ENCODE peak calls at places on chromosomes 7 and 10, in seven cellular contexts. V is esophagus muscularis mucosa, I is SK-N-SH, S is H1, A is spleen, U is Panc1, D is transverse colon. P is an unnamed sample. For H3K27me3, the result is how much of the 10 kb centered on the place peaks cover.

GRCh38 chr10:117518246-117518645 is 24.3 kb upstream of the EMX2 start:
- DNase-seq in V (no peak), S (peak), U (no peak), I (no peak), D (no peak), A (no peak), P (no peak)

GRCh38 chr7:157926521-157927167 is 589.8 kb downstream of the DNAJB6 start:
- DNase-seq in U (no peak), D (no peak), I (no peak), V (no peak), A (no peak), S (no peak), P (no peak)

GRCh38 chr10:131810805-131811137 is 90.0 kb upstream of the PPP2R2D start:
- DNase-seq in V (no peak), U (no peak), I (no peak), D (no peak), A (no peak), S (peak), P (no peak)

GRCh38 chr10:108783897-108784296 is 1139.4 kb downstream of the XPNPEP1 start:
- DNase-seq in D (no peak), S (peak), A (no peak), I (peak), U (peak), V (no peak), P (peak)

GRCh38 chr10:89129850-89130396 is 77.2 kb downstream of the CH25H start:
- DNase-seq in V (no peak), I (peak), U (no peak), S (no peak), D (no peak), A (no peak), P (no peak)

GRCh38 chr10:47046321-47047126 is 135.3 kb downstream of the PTPN20 start:
- DNase-seq in S (no peak), A (peak), V (no peak), D (no peak), I (no peak), U (no peak), P (no peak)

GRCh38 chr7:125661677-125662076 is 732.1 kb upstream of the POT1 start:
- DNase-seq in I (no peak), V (no peak), U (no peak), D (no peak), A (no peak), S (no peak), P (no peak)

GRCh38 chr10:44280211-44280610 is 104.7 kb downstream of the CXCL12 start:
- DNase-seq in V (no peak), A (no peak), S (no peak), U (no peak), D (no peak), I (no peak), P (no peak)

GRCh38 chr10:50621981-50622496 is 1.7 kb downstream of the SGMS1 start:
- DNase-seq in A (peak), I (peak), U (peak), D (peak), V (peak), S (peak), P (peak)

GRCh38 chr10:971150-971542 is 17.1 kb upstream of the GTPBP4 start:
- DNase-seq in S (no peak), I (peak), V (no peak), A (no peak), D (no peak), U (no peak), P (no peak)

GRCh38 chr7:94441138-94441537 is 46.4 kb downstream of the COL1A2 start:
- DNase-seq in U (no peak), I (no peak), S (no peak), A (no peak), V (no peak), D (no peak), P (no peak)

GRCh38 chr7:29249383-29249750 is 54.8 kb downstream of the CHN2 start:
- DNase-seq in A (no peak), V (no peak), I (no peak), D (no peak), S (no peak), U (no peak), P (no peak)

GRCh38 chr10:83541096-83541495 is 598.2 kb upstream of the GHITM start:
- DNase-seq in D (no peak), I (no peak), V (no peak), U (no peak), A (no peak), S (no peak), P (no peak)

GRCh38 chr10:5531558-5532230 is 6.9 kb downstream of the CALML3 start:
- DNase-seq in I (no peak), U (no peak), A (peak), D (peak), S (no peak), V (no peak), P (no peak)

GRCh38 chr10:76939862-76940495 is 697.6 kb downstream of the KCNMA1 start:
- DNase-seq in V (no peak), I (peak), U (no peak), D (no peak), A (no peak), S (no peak), P (no peak)

GRCh38 chr10:81179805-81180452 is 642.2 kb downstream of the SH2D4B start:
- DNase-seq in S (no peak), I (peak), V (no peak), A (no peak), D (peak), U (no peak), P (peak)

GRCh38 chr7:27141138-27141537 is 2.3 kb downstream of the HOXA5 start:
- DNase-seq in S (no peak), D (no peak), I (no peak), A (no peak), U (no peak), V (no peak), P (no peak)
- H3K27me3 ChIP-seq in S (half or more), D (under half), I (half or more), A (under half), U (under half), V (under half), P (half or more)

GRCh38 chr10:17257466-17258321 is 29.7 kb downstream of the VIM start:
- DNase-seq in I (peak), V (no peak), D (peak), U (no peak), A (no peak), S (peak), P (peak)
- TF ChIP-seq POLR2AphosphoS5 in I (no peak), V (no peak), D (no peak), U (no peak), A (no peak), S (no peak), P (no peak)

DNA sequence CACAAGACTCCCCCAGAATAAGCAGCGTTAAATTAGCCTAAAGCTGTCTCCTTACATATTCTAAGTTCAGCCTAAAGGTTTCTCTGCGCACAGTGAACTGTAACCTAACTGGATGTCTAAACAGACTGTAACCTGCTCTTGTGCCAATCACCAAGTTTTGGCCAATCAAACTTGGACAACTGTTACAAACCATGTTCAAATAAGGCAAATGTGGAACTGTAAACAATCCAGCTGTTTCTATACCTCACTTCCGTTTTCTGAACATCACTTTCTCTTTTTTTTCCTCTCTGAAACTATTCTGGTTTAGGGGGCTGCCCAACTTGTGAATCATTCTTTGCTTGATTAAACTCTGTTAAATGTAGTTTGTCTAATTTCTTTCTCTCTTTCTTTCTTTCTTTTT is 252.2 kb upstream of the HABP2 start:
- DNase-seq in U (no peak), I (no peak), S (no peak), A (no peak), D (no peak), V (no peak), P (no peak)
- H3K27me3 ChIP-seq in U (under half), I (under half), S (under half), A (under half), D (under half), V (under half), P (under half)

DNA sequence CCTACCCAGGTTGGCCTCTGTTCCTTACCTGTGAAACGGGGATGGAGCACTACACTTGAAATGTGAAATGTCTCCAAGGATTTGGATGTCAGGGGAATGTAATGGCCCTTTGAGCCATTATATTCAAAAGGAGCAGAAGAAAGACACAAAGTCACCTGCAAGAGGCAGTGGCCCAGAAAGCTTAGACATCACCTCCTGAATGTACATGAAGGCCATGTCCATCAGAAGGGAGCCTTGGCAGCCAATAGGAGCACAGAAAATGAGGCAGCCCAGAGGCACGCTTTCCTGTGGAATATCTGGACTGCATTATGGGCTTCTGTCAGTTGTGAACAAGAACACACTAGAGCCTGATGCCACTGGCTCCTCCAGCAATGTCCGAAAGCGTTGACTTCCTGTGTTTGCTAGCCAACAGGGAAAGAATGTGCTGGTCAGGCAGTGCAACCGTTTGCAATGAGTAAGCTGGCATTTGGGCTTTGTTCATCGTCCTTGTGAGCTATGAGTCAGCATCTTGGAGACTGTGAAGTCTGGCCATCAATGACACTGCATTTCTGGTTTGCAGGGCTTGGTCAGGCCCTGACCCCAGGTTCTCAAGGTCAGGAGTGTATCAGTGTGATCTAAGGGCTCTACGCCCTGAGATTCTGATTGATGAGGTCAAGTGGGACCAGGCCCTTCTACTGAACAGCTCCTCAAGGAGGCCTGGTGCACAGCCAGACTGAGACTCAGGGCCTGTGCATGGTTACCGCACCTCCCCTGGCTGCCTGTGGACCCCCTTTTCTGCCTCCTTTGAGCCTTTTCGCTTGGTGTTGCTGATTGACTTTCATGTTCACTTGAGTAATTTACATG is 222.4 kb downstream of the RPS24 start:
- DNase-seq in D (peak), I (no peak), V (no peak), S (no peak), A (no peak), U (peak), P (no peak)
- TF ChIP-seq POLR2AphosphoS5 in D (peak), I (peak), V (peak), S (no peak), A (no peak), U (no peak), P (no peak)

GRCh38 chr7:104271948-104272347 is 56.5 kb upstream of the LHFPL3 start:
- DNase-seq in S (no peak), I (no peak), U (no peak), D (no peak), V (no peak), A (no peak), P (no peak)

GRCh38 chr7:104267701-104268368 is 60.0 kb upstream of the ORC5 start:
- DNase-seq in I (peak), S (no peak), V (no peak), U (no peak), D (no peak), A (no peak), P (peak)

GRCh38 chr7:104275900-104276299 is 52.5 kb upstream of the LHFPL3 start:
- DNase-seq in U (no peak), I (no peak), V (no peak), D (no peak), S (no peak), A (no peak), P (no peak)

DNA sequence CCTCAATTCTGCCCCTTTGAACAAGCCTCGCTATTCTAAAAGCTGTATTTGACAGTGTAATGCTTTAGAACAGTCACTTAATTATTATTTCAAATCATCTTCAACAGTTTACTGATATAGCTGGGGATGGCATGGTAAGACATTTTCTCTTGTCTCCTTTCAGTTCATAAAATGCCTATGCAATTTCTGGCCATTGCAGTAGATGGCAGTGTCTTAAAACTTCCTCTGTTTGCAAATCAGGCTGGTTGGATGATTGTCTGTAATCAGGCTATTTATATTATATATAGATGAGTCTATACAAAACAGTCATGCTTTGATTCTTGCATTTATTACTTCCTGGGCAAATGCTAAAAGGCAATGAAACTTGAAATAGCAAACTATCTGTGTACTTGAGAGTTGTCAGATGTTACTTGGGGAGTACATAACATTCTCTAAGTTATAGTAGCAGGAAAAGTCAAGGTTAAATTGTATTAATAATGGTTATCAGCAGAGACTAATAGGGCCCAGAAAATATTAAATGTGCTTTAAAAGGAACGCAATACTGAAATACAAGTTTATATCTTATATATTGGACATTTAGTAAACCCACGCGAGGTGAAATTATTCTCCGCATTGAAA is 55.5 kb upstream of the LHFPL3 start:
- DNase-seq in V (no peak), D (no peak), S (no peak), U (no peak), A (no peak), I (peak), P (peak)
- H3K27me3 ChIP-seq in V (under half), D (under half), S (under half), U (under half), A (under half), I (under half), P (under half)

GRCh38 chr7:75987026-75987804 is 7.2 kb downstream of the TMEM120A start:
- DNase-seq in U (no peak), S (peak), I (peak), V (no peak), D (no peak), A (peak), P (no peak)
- TF ChIP-seq POLR2AphosphoS5 in U (no peak), S (peak), I (no peak), V (no peak), D (no peak), A (peak), P (peak)